ENCODE peak calls at places on chromosomes 16 and 17, in four cellular contexts. V, S, E and X are unnamed samples.

GRCh38 chr16:53974484-53975115 is 270.6 kb downstream of the FTO start:
- DNase-seq in V (no peak), S (no peak), E (no peak), X (no peak)

GRCh38 chr16:85545227-85545818 is 67.8 kb upstream of the GSE1 start:
- DNase-seq in E (no peak), S (no peak), V (no peak), X (no peak)

GRCh38 chr16:4597174-4597573 is 17.5 kb downstream of the UBALD1 start:
- DNase-seq in E (peak; percentile 46), S (no peak), V (no peak), X (no peak)

GRCh38 chr16:4689864-4690704 is 3.3 kb upstream of the NUDT16L1 start:
- DNase-seq in S (no peak), V (no peak), E (no peak), X (no peak)

GRCh38 chr17:11598274-11599221 is at the start of gene DNAH9:
- DNase-seq in E (peak; percentile 98), V (peak; percentile 91), S (peak; percentile 99), X (peak; percentile 87)

GRCh38 chr16:54176376-54176901 is 110.1 kb downstream of the IRX3 start:
- DNase-seq in S (peak; percentile 76), V (no peak), E (peak; percentile 53), X (no peak)

GRCh38 chr16:2919511-2920255 is 8.0 kb downstream of the FLYWCH1 start:
- DNase-seq in S (peak; percentile 59), V (peak; percentile 76), E (peak; percentile 62), X (no peak)

GRCh38 chr17:57657211-57657610 is 87.9 kb downstream of the CCDC182 start:
- DNase-seq in V (no peak), S (no peak), E (no peak), X (no peak)

GRCh38 chr16:70438325-70438982 is 446 bp downstream of the ST3GAL2 start:
- DNase-seq in S (no peak), E (no peak), V (peak; percentile 62), X (no peak)

GRCh38 chr17:42428141-42428944 is 5.3 kb upstream of the CAVIN1 start:
- DNase-seq in V (no peak), E (peak; percentile 66), S (peak; percentile 74), X (peak; percentile 91)

GRCh38 chr17:64938925-64939474 is 19.7 kb upstream of the LRRC37A3 start:
- DNase-seq in E (peak; percentile 64), S (peak; percentile 88), V (no peak), X (peak; percentile 83)
- TF ChIP-seq CTCF in E (peak; percentile 50), S (peak; percentile 75), V (peak; percentile 21), X (peak; percentile 45)

GRCh38 chr17:61463068-61463980 is 11.1 kb downstream of the TBX4 start:
- DNase-seq in S (peak; percentile 73), E (no peak), V (no peak), X (no peak)
- TF ChIP-seq CTCF in S (peak; percentile 56), E (no peak), V (no peak), X (no peak)

GRCh38 chr16:49593423-49594040 is 219.9 kb downstream of the C16orf78 start:
- DNase-seq in E (peak; percentile 11), S (peak; percentile 33), V (peak; percentile 21), X (peak; percentile 62)
- TF ChIP-seq CTCF in E (no peak), S (no peak), V (no peak), X (no peak)

GRCh38 chr17:38673714-38674012 is 1.1 kb downstream of the EPOP start:
- DNase-seq in E (peak; percentile 27), V (no peak), S (no peak), X (no peak)

GRCh38 chr17:38674749-38675615 is at the start of gene EPOP:
- DNase-seq in E (peak; percentile 91), V (peak; percentile 81), S (peak; percentile 92), X (peak; percentile 93)

GRCh38 chr17:38671939-38672720 is 2.6 kb downstream of the EPOP start:
- DNase-seq in V (no peak), S (peak; percentile 49), E (no peak), X (no peak)

GRCh38 chr17:38672788-38673713 is 1.7 kb downstream of the EPOP start:
- DNase-seq in S (no peak), V (no peak), E (no peak), X (no peak)

GRCh38 chr17:38674013-38674748 is 576 bp downstream of the EPOP start:
- DNase-seq in E (peak; percentile 27), V (peak; percentile 46), S (no peak), X (no peak)
- TF ChIP-seq CTCF in E (no peak), V (peak; percentile 12), S (peak; percentile 18), X (peak; percentile 36)

GRCh38 chr16:12690024-12690423 is 113.7 kb downstream of the CPPED1 start:
- DNase-seq in V (no peak), E (no peak), S (no peak), X (no peak)

GRCh38 chr16:12685806-12686205 is 117.9 kb downstream of the CPPED1 start:
- DNase-seq in V (no peak), E (no peak), S (no peak), X (no peak)

DNA sequence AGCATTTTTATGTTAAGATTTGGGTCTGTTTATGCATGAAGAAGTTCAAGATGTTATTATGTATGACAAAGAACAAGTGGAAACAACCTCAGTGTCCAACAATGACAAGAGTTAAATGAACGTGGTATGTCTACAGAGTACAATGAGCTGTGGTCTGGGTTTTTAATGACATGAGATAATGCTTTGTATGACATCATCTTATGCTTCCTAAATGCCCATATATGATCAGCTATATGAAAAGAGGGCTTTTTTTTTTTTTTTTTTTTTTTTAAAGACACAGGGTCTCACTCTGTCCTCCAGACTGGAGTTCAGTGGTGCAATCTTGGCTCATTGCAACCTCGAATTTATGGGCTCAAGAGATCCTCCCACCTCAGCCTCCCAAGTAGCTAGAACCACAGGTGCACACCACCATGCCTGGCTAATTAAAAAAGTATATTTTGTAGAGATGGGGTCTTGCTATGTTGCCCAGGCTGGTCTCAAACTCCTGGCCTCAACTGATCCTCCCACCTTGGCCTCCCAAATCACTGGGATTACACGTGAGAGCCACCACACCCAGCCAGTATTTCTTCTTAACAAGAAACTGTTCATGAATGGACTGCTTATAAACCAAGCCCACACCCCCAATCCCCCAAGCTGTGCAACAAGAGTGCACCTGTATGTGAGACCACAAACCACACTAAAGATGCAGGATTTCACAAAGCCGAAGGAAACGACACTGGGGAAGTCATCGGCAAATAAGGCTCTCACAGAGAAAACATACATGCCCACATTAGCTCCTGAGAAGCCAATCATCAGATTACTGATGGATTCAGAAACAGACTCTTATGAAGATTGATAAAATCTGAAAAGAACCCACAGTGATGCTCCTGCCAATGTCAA is 114.5 kb downstream of the CPPED1 start:
- DNase-seq in E (no peak), S (no peak), V (no peak), X (no peak)
- TF ChIP-seq CTCF in E (no peak), S (no peak), V (no peak), X (no peak)